ENCODE peak calls at places on chromosomes 13 and 19, in eight cellular contexts. Z is endodermal cell; F is cardiac muscle cell; P is Peyer's patch; W is upper lobe of right lung; H is lower lobe of right lung; X is CD4-positive, alpha-beta T cell; N is mammary epithelial cell. L is an unnamed sample. For H3K27me3 and H3K9me3, the result is how much of the 10 kb centered on the place peaks cover.

GRCh38 chr19:6772028-6772865 is at the start of gene VAV1:
- DNase-seq in Z (peak), F (no peak), P (peak), W (peak), H (peak), X (peak), N (no peak), L (no peak)

GRCh38 chr13:20567881-20568528 is 1.0 kb downstream of the IFT88 start:
- DNase-seq in Z (no peak), F (no peak), P (no peak), W (no peak), H (no peak), X (no peak), N (no peak), L (no peak)

GRCh38 chr13:106650690-106651205 is 82.8 kb upstream of the ARGLU1 start:
- DNase-seq in Z (no peak), F (no peak), P (no peak), W (no peak), H (no peak), X (no peak), N (no peak), L (no peak)

GRCh38 chr13:25046985-25047660 is 48.8 kb upstream of the PABPC3 start:
- DNase-seq in Z (peak), F (peak), P (no peak), W (no peak), H (no peak), X (no peak), N (peak), L (no peak)

GRCh38 chr19:11540642-11541041 is 2.0 kb downstream of the CNN1 start:
- DNase-seq in Z (no peak), F (no peak), P (no peak), W (no peak), H (no peak), X (no peak), N (no peak), L (no peak)

GRCh38 chr19:17475541-17476115 is 5.3 kb downstream of the SLC27A1 start:
- DNase-seq in Z (no peak), F (peak), P (no peak), W (no peak), H (peak), X (no peak), N (peak), L (no peak)

GRCh38 chr19:18637644-18638630 is 1.1 kb downstream of the KLHL26 start:
- DNase-seq in Z (peak), F (no peak), P (no peak), W (no peak), H (no peak), X (no peak), N (no peak), L (no peak)

GRCh38 chr19:8578642-8579265 is 1.5 kb upstream of the MYO1F start:
- DNase-seq in Z (peak), F (peak), P (peak), W (peak), H (peak), X (peak), N (peak), L (no peak)

GRCh38 chr13:21913010-21913409 is 242.1 kb downstream of the FGF9 start:
- DNase-seq in Z (peak), F (peak), P (no peak), W (no peak), H (no peak), X (no peak), N (no peak), L (no peak)

GRCh38 chr13:111575276-111575675 is 254.8 kb downstream of the TEX29 start:
- DNase-seq in Z (no peak), F (no peak), P (no peak), W (no peak), H (no peak), X (no peak), N (no peak), L (no peak)

GRCh38 chr13:21528616-21529015 is 69.5 kb upstream of the ZDHHC20 start:
- DNase-seq in Z (no peak), F (no peak), P (no peak), W (no peak), H (no peak), X (no peak), N (no peak), L (no peak)

GRCh38 chr19:12987781-12988180 is 7.5 kb upstream of the NFIX start:
- DNase-seq in Z (peak), F (no peak), P (no peak), W (no peak), H (no peak), X (no peak), N (no peak), L (no peak)

GRCh38 chr19:57978586-57979289 is 4.4 kb upstream of the C19orf18 start:
- DNase-seq in Z (no peak), F (no peak), P (no peak), W (no peak), H (no peak), X (no peak), N (no peak), L (no peak)

GRCh38 chr19:1244693-1245451 is 3.3 kb downstream of the ATP5F1D start:
- DNase-seq in Z (no peak), F (no peak), P (no peak), W (peak), H (peak), X (no peak), N (no peak), L (no peak)

GRCh38 chr13:60679131-60679530 is 282.1 kb downstream of the TDRD3 start:
- DNase-seq in Z (no peak), F (no peak), P (no peak), W (no peak), H (no peak), X (no peak), N (no peak), L (no peak)

DNA sequence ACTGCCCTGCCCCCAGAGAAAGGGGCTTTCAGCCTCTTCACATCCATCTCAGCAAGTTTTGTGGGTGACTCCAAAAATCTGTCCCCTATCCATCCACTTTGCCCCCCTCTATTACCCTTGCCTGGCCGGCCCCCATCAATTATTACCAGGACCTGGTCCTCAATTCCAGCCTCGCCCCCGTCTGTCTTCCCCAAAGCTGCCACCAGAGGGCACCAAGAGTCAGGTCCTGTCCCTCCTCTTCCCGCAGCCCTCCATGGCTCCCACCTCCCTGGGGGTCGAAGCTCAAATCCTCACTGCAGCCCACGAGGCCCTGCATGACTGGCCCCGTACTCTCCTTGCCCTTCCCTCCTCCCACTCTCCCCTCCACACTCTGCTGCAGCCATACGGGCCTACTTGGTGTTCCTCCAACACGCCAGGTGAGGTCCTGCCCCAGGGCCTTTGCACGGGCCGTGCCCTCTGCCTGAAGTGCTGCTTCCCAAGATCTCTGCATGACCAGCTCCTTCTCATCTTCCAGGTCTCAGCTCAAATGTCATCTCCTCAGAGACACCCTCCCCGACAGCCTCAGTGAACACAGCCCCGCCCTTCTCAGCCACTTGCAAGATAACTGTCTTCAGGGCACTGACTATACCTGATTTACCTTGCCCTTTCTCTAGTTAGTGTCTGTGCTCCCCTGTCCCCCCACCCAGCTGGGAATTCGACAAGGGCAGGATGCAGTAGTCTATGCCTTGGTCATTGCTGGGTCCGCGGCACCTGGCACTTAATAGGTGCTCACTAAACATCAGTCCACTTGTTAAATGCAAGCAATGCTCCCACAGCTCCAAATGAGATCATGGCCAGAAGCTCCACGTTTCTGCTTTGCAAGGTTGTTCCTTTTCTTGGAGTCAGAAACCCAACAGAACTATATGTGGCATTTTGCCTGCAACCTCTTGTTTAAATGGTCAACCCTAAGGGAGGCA is 16.8 kb upstream of the SEMA6B start:
- DNase-seq in Z (peak), F (peak), P (peak), W (peak), H (no peak), X (peak), N (no peak), L (no peak)
- H3K27me3 ChIP-seq in Z (under half), F (under half), P (under half), W (under half), H (half or more), X (half or more), N (under half), L (under half)

GRCh38 chr19:49222528-49222927 is 64.9 kb downstream of the TRPM4 start:
- DNase-seq in Z (no peak), F (no peak), P (no peak), W (no peak), H (no peak), X (no peak), N (no peak), L (no peak)

GRCh38 chr19:49223472-49223871 is 65.9 kb downstream of the TRPM4 start:
- DNase-seq in Z (no peak), F (no peak), P (no peak), W (no peak), H (no peak), X (no peak), N (no peak), L (no peak)

GRCh38 chr19:49222011-49222410 is 64.4 kb downstream of the TRPM4 start:
- DNase-seq in Z (no peak), F (no peak), P (no peak), W (no peak), H (no peak), X (no peak), N (no peak), L (no peak)

GRCh38 chr19:49229416-49229815 is 71.8 kb downstream of the TRPM4 start:
- DNase-seq in Z (no peak), F (no peak), P (no peak), W (no peak), H (no peak), X (no peak), N (no peak), L (no peak)

DNA sequence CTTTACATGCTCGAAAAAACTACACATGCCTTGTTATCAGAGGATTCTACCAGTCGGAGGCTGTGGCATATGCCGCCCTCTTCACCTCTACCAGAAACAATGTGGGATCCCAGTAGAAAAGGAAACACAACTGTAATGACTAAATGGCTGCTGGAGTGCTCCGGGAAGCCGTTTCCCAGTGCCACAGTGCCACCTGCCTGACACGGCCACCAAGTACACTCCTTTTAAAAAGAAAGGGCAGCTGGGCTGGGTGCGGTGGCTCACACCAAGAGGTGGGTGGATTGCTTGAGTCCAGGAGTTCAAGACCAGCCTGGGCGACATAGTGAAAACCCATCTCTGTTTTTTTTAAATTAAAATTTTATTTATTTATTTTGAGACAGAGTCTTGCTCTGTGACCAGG is 67.3 kb downstream of the TRPM4 start:
- DNase-seq in Z (peak), F (peak), P (no peak), W (no peak), H (no peak), X (no peak), N (peak), L (no peak)
- TF ChIP-seq CTCF in Z (peak), F (peak), P (no peak), W (peak), H (peak), X (no peak), N (peak), L (peak)

DNA sequence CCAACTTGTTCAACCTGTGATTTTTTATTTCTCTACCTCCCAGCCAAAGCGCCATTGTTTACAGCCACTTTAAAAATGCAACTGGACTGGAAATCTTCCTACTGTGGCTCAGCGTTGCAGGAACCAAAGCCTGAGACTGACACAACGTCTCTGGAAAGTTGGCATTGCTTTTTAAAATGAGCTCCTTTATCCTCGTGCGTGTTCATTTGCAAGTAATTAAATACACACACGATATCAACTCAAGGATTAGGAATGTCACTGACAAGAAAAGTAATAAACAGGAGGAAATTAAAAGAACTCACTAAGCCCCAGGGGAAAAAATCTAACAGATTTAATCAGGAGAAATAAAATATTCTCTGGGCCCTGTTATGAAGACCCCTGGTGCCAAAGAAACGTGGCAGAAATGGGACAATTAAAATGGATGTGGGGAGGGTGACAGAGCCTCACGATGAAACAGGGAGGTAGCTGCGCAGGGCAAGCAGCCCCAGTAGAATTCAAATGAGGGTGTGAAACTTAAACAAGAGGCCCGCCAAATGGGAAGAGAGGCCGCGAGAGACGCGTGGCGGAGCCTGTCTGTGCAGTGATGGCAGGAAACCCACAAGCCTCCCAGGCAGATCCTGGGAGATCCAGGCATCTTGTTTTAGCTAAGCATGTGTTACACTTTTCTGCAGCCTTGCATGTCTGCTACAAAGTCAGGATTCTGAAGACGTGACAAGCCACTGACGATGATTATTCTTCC is 184.8 kb upstream of the IRS2 start:
- DNase-seq in Z (peak), F (no peak), P (no peak), W (no peak), H (no peak), X (no peak), N (no peak), L (no peak)
- H3K9me3 ChIP-seq in Z (under half), F (under half), P (under half), W (under half), H (under half), X (under half), N (under half), L (under half)

GRCh38 chr13:91072511-91072910 is 275.0 kb upstream of the MIR17HG start:
- DNase-seq in Z (no peak), F (no peak), P (no peak), W (no peak), H (no peak), X (no peak), N (no peak), L (no peak)
- H3K27me3 ChIP-seq in Z (under half), F (under half), P (under half), W (under half), H (under half), X (under half), N (under half), L (under half)

DNA sequence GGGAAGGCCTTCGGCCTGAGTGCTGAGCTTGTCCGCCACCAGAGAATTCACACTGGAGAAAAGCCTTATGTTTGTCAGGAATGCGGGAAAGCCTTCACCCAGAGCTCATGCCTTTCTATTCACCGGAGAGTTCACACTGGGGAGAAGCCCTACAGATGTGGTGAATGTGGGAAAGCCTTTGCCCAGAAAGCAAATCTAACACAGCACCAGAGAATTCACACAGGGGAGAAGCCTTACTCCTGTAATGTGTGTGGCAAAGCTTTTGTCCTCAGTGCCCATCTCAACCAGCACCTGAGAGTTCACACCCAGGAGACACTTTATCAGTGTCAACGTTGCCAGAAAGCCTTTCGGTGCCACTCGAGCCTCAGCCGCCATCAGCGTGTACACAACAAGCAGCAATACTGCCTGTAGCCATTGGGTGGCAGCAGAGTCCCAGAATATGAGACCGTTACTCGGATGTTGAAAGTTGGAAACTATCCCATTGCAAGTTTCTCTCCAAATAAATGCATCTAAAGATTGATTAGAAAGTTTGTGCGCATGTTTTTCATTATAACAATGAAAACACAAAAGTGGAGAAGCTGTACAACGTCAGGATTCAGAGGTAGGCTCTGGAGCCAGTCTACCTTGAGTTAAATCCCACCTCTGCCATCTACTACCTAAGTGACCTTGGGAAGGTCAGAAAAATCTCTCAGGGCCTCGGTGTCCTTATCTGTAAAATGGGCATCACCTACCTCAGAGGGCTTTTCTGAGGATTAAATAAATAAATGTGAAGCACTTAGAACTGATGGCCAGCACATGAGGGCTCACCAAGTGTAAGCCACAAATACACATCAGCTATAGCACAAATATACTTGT is 21.1 kb downstream of the ZNF473 start:
- DNase-seq in Z (peak), F (peak), P (peak), W (peak), H (peak), X (peak), N (no peak), L (no peak)
- TF ChIP-seq CTCF in Z (peak), F (peak), P (peak), W (peak), H (peak), X (peak), N (peak), L (no peak)

L was measured in Panc1.